ENCODE peak calls at places on chromosome 14, in ten cellular contexts. One of them, this sample, is unnamed.

GRCh38 chr14:39988939-39989338 is 556.7 kb upstream of the FBXO33 start:
- DNase-seq in GM12865: peak
- DNase-seq in stimulated activated CD4-positive, alpha-beta T cell treated with anti-CD3 and anti-CD28 coated beads, Interleukin-4, amount 100 ng/mL, for 48 hours: no peak
- DNase-seq in fibroblast of the conjunctiva: peak
- DNase-seq in NCI-H1048: no peak
- DNase-seq in tibial artery: no peak
- DNase-seq in fibroblast of lung: peak
- DNase-seq in NCI-H2029: peak
- DNase-seq in anterior cingulate cortex: no peak
- DNase-seq in choroid plexus epithelial cell: peak
- DNase-seq in this sample: no peak

GRCh38 chr14:73795466-73795865 is 56.2 kb upstream of the PTGR2 start:
- DNase-seq in GM12865: no peak
- DNase-seq in stimulated activated CD4-positive, alpha-beta T cell treated with anti-CD3 and anti-CD28 coated beads, Interleukin-4, amount 100 ng/mL, for 48 hours: no peak
- DNase-seq in fibroblast of the conjunctiva: no peak
- DNase-seq in NCI-H1048: no peak
- DNase-seq in tibial artery: no peak
- DNase-seq in fibroblast of lung: no peak
- DNase-seq in NCI-H2029: no peak
- DNase-seq in anterior cingulate cortex: no peak
- DNase-seq in choroid plexus epithelial cell: no peak
- DNase-seq in this sample: no peak

GRCh38 chr14:44833376-44833775 is 128.4 kb downstream of the KLHL28 start:
- DNase-seq in GM12865: no peak
- DNase-seq in stimulated activated CD4-positive, alpha-beta T cell treated with anti-CD3 and anti-CD28 coated beads, Interleukin-4, amount 100 ng/mL, for 48 hours: no peak
- DNase-seq in fibroblast of the conjunctiva: peak
- DNase-seq in NCI-H1048: no peak
- DNase-seq in tibial artery: no peak
- DNase-seq in fibroblast of lung: no peak
- DNase-seq in NCI-H2029: no peak
- DNase-seq in anterior cingulate cortex: no peak
- DNase-seq in choroid plexus epithelial cell: peak
- DNase-seq in this sample: no peak

GRCh38 chr14:74754899-74755298 is 8.2 kb upstream of the YLPM1 start:
- DNase-seq in GM12865: no peak
- DNase-seq in stimulated activated CD4-positive, alpha-beta T cell treated with anti-CD3 and anti-CD28 coated beads, Interleukin-4, amount 100 ng/mL, for 48 hours: no peak
- DNase-seq in fibroblast of the conjunctiva: no peak
- DNase-seq in NCI-H1048: no peak
- DNase-seq in tibial artery: no peak
- DNase-seq in fibroblast of lung: no peak
- DNase-seq in NCI-H2029: no peak
- DNase-seq in anterior cingulate cortex: no peak
- DNase-seq in choroid plexus epithelial cell: no peak
- DNase-seq in this sample: no peak

GRCh38 chr14:96162265-96162664 is 42.4 kb upstream of the BDKRB2 start:
- DNase-seq in GM12865: no peak
- DNase-seq in stimulated activated CD4-positive, alpha-beta T cell treated with anti-CD3 and anti-CD28 coated beads, Interleukin-4, amount 100 ng/mL, for 48 hours: no peak
- DNase-seq in fibroblast of the conjunctiva: no peak
- DNase-seq in NCI-H1048: no peak
- DNase-seq in tibial artery: peak
- DNase-seq in fibroblast of lung: no peak
- DNase-seq in NCI-H2029: no peak
- DNase-seq in anterior cingulate cortex: no peak
- DNase-seq in choroid plexus epithelial cell: peak
- DNase-seq in this sample: no peak

GRCh38 chr14:35818346-35819115 is 7.6 kb upstream of the BRMS1L start:
- DNase-seq in GM12865: peak
- DNase-seq in stimulated activated CD4-positive, alpha-beta T cell treated with anti-CD3 and anti-CD28 coated beads, Interleukin-4, amount 100 ng/mL, for 48 hours: no peak
- DNase-seq in fibroblast of the conjunctiva: peak
- DNase-seq in NCI-H1048: no peak
- DNase-seq in tibial artery: no peak
- DNase-seq in fibroblast of lung: peak
- DNase-seq in NCI-H2029: peak
- DNase-seq in anterior cingulate cortex: peak
- DNase-seq in choroid plexus epithelial cell: peak
- DNase-seq in this sample: peak

GRCh38 chr14:100147181-100147631 is 12.2 kb downstream of the DEGS2 start:
- DNase-seq in GM12865: peak
- DNase-seq in stimulated activated CD4-positive, alpha-beta T cell treated with anti-CD3 and anti-CD28 coated beads, Interleukin-4, amount 100 ng/mL, for 48 hours: peak
- DNase-seq in fibroblast of the conjunctiva: no peak
- DNase-seq in NCI-H1048: no peak
- DNase-seq in tibial artery: no peak
- DNase-seq in fibroblast of lung: no peak
- DNase-seq in NCI-H2029: peak
- DNase-seq in anterior cingulate cortex: no peak
- DNase-seq in choroid plexus epithelial cell: no peak
- DNase-seq in this sample: peak

GRCh38 chr14:90274019-90274418 is 17.7 kb downstream of the PSMC1 start:
- DNase-seq in GM12865: no peak
- DNase-seq in stimulated activated CD4-positive, alpha-beta T cell treated with anti-CD3 and anti-CD28 coated beads, Interleukin-4, amount 100 ng/mL, for 48 hours: no peak
- DNase-seq in fibroblast of the conjunctiva: no peak
- DNase-seq in NCI-H1048: no peak
- DNase-seq in tibial artery: no peak
- DNase-seq in fibroblast of lung: no peak
- DNase-seq in NCI-H2029: no peak
- DNase-seq in anterior cingulate cortex: no peak
- DNase-seq in choroid plexus epithelial cell: no peak
- DNase-seq in this sample: no peak